ENCODE peak calls at places on chromosomes 6 and 20, in eight cellular contexts. One of them, this sample, is unnamed.

GRCh38 chr6:4794140-4794707 is 18.0 kb downstream of the CDYL start:
- DNase-seq in HuH-7.5: peak
- DNase-seq in NCI-H2081: no peak
- DNase-seq in ELR: no peak
- DNase-seq in GF-D8: no peak
- DNase-seq in NCI-H1105 treated with DMSO at 0.1 percent for 48 hours: peak
- DNase-seq in effector CD8-positive, alpha-beta T cell: no peak
- DNase-seq in EL: no peak
- DNase-seq in this sample: no peak

GRCh38 chr6:35216832-35217811 is 3.4 kb downstream of the SCUBE3 start:
- DNase-seq in ELR: no peak
- DNase-seq in GF-D8: no peak
- DNase-seq in NCI-H1105 treated with DMSO at 0.1 percent for 48 hours: peak
- DNase-seq in NCI-H2081: no peak
- DNase-seq in effector CD8-positive, alpha-beta T cell: no peak
- DNase-seq in EL: no peak
- DNase-seq in HuH-7.5: no peak
- DNase-seq in this sample: no peak

GRCh38 chr20:25321262-25321831 is 69.3 kb downstream of the ABHD12 start:
- DNase-seq in effector CD8-positive, alpha-beta T cell: no peak
- DNase-seq in HuH-7.5: no peak
- DNase-seq in ELR: no peak
- DNase-seq in NCI-H1105 treated with DMSO at 0.1 percent for 48 hours: no peak
- DNase-seq in GF-D8: no peak
- DNase-seq in NCI-H2081: no peak
- DNase-seq in EL: no peak
- DNase-seq in this sample: no peak

GRCh38 chr6:137148291-137149076 is 25.0 kb downstream of the IL22RA2 start:
- DNase-seq in EL: peak
- DNase-seq in GF-D8: peak
- DNase-seq in ELR: peak
- DNase-seq in NCI-H2081: no peak
- DNase-seq in HuH-7.5: no peak
- DNase-seq in NCI-H1105 treated with DMSO at 0.1 percent for 48 hours: no peak
- DNase-seq in effector CD8-positive, alpha-beta T cell: no peak
- DNase-seq in this sample: no peak

GRCh38 chr20:32359633-32360332 is 1.7 kb downstream of the ASXL1 start:
- DNase-seq in ELR: no peak
- DNase-seq in EL: no peak
- DNase-seq in HuH-7.5: no peak
- DNase-seq in NCI-H1105 treated with DMSO at 0.1 percent for 48 hours: no peak
- DNase-seq in GF-D8: no peak
- DNase-seq in effector CD8-positive, alpha-beta T cell: no peak
- DNase-seq in NCI-H2081: no peak
- DNase-seq in this sample: no peak

GRCh38 chr6:135600931-135601330 is 103.4 kb upstream of the AHI1 start:
- DNase-seq in GF-D8: no peak
- DNase-seq in ELR: no peak
- DNase-seq in effector CD8-positive, alpha-beta T cell: no peak
- DNase-seq in EL: no peak
- DNase-seq in HuH-7.5: no peak
- DNase-seq in NCI-H2081: no peak
- DNase-seq in NCI-H1105 treated with DMSO at 0.1 percent for 48 hours: no peak
- DNase-seq in this sample: no peak

GRCh38 chr20:62644802-62645496 is 2.6 kb downstream of the SLCO4A1 start:
- DNase-seq in EL: no peak
- DNase-seq in NCI-H1105 treated with DMSO at 0.1 percent for 48 hours: no peak
- DNase-seq in GF-D8: no peak
- DNase-seq in HuH-7.5: no peak
- DNase-seq in effector CD8-positive, alpha-beta T cell: no peak
- DNase-seq in ELR: no peak
- DNase-seq in NCI-H2081: no peak
- DNase-seq in this sample: no peak

GRCh38 chr6:149963212-149963461 is 606 bp upstream of the ULBP1 start:
- DNase-seq in HuH-7.5: peak
- DNase-seq in GF-D8: no peak
- DNase-seq in NCI-H1105 treated with DMSO at 0.1 percent for 48 hours: peak
- DNase-seq in ELR: peak
- DNase-seq in EL: peak
- DNase-seq in NCI-H2081: peak
- DNase-seq in effector CD8-positive, alpha-beta T cell: no peak
- DNase-seq in this sample: no peak

GRCh38 chr20:64080013-64080812 is at the start of gene OPRL1:
- DNase-seq in EL: no peak
- DNase-seq in ELR: no peak
- DNase-seq in effector CD8-positive, alpha-beta T cell: peak
- DNase-seq in HuH-7.5: no peak
- DNase-seq in GF-D8: peak
- DNase-seq in NCI-H1105 treated with DMSO at 0.1 percent for 48 hours: no peak
- DNase-seq in NCI-H2081: no peak
- DNase-seq in this sample: peak

GRCh38 chr20:38298768-38299288 is 5.1 kb upstream of the BPI start:
- DNase-seq in GF-D8: peak
- DNase-seq in ELR: no peak
- DNase-seq in NCI-H2081: no peak
- DNase-seq in HuH-7.5: no peak
- DNase-seq in NCI-H1105 treated with DMSO at 0.1 percent for 48 hours: no peak
- DNase-seq in effector CD8-positive, alpha-beta T cell: no peak
- DNase-seq in EL: no peak
- DNase-seq in this sample: peak

GRCh38 chr20:57834306-57834863 is 124.6 kb upstream of the PMEPA1 start:
- DNase-seq in NCI-H1105 treated with DMSO at 0.1 percent for 48 hours: no peak
- DNase-seq in NCI-H2081: no peak
- DNase-seq in GF-D8: no peak
- DNase-seq in ELR: no peak
- DNase-seq in EL: no peak
- DNase-seq in HuH-7.5: no peak
- DNase-seq in effector CD8-positive, alpha-beta T cell: no peak
- DNase-seq in this sample: no peak

GRCh38 chr6:14274552-14275492 is 157.2 kb downstream of the CD83 start:
- DNase-seq in NCI-H2081: no peak
- DNase-seq in HuH-7.5: no peak
- DNase-seq in NCI-H1105 treated with DMSO at 0.1 percent for 48 hours: no peak
- DNase-seq in GF-D8: no peak
- DNase-seq in effector CD8-positive, alpha-beta T cell: no peak
- DNase-seq in EL: no peak
- DNase-seq in ELR: no peak
- DNase-seq in this sample: no peak

GRCh38 chr6:53581161-53581560 is 36.3 kb upstream of the GCLC start:
- DNase-seq in GF-D8: no peak
- DNase-seq in NCI-H1105 treated with DMSO at 0.1 percent for 48 hours: no peak
- DNase-seq in NCI-H2081: no peak
- DNase-seq in HuH-7.5: no peak
- DNase-seq in ELR: peak
- DNase-seq in EL: peak
- DNase-seq in effector CD8-positive, alpha-beta T cell: no peak
- DNase-seq in this sample: no peak

This sample was measured in left lung.